ENCODE peak calls at places on chromosome 1, in ten cellular contexts. B is prostate gland, N is caudate nucleus, P is A549, L is osteoblast, G is body of pancreas, H is aorta, X is GM23338, D is Panc1, E is left lung. S is an unnamed sample.

GRCh38 chr1:198672124-198672523 is 33.3 kb downstream of the PTPRC start:
- DNase-seq in X (no peak), N (no peak), E (no peak), L (peak), B (no peak), D (no peak), P (peak), H (no peak), G (no peak), S (no peak)

GRCh38 chr1:17128361-17128760 is 9.1 kb upstream of the PADI2 start:
- DNase-seq in P (peak), X (peak), N (no peak), H (no peak), E (no peak), D (peak), L (peak), G (no peak), B (no peak), S (no peak)

GRCh38 chr1:109643385-109644230 is 12.3 kb upstream of the GSTM4 start:
- DNase-seq in E (peak), P (peak), H (peak), X (peak), L (peak), N (no peak), D (no peak), G (peak), B (peak), S (peak)

GRCh38 chr1:220966874-220967631 is 87.8 kb downstream of the HLX start:
- DNase-seq in B (no peak), H (no peak), G (no peak), D (no peak), E (no peak), N (no peak), X (no peak), L (no peak), P (no peak), S (no peak)

GRCh38 chr1:80164150-80164549 is 1157.6 kb upstream of the ADGRL4 start:
- DNase-seq in H (no peak), E (no peak), G (no peak), P (no peak), L (no peak), N (no peak), D (no peak), B (no peak), X (no peak), S (no peak)

GRCh38 chr1:41100170-41100569 is 78.6 kb upstream of the SLFNL1 start:
- DNase-seq in G (no peak), H (no peak), X (no peak), N (no peak), D (no peak), P (no peak), B (no peak), E (no peak), L (no peak), S (no peak)

GRCh38 chr1:13808729-13809131 is 108.7 kb downstream of the PRDM2 start:
- DNase-seq in X (no peak), P (no peak), N (no peak), B (no peak), H (no peak), L (no peak), D (no peak), E (no peak), G (no peak), S (no peak)

GRCh38 chr1:89356658-89357400 is 7.0 kb upstream of the GBP6 start:
- DNase-seq in H (no peak), D (no peak), E (no peak), B (no peak), G (no peak), L (no peak), N (no peak), X (no peak), P (no peak), S (no peak)

GRCh38 chr1:110198746-110199145 is 11.4 kb upstream of the KCNC4 start:
- DNase-seq in X (no peak), H (no peak), B (no peak), E (no peak), D (no peak), G (no peak), P (no peak), L (peak), N (no peak), S (no peak)

GRCh38 chr1:111204211-111204883 is 3.9 kb upstream of the DENND2D start:
- DNase-seq in B (peak), H (peak), X (no peak), G (peak), E (peak), P (peak), D (no peak), L (peak), N (no peak), S (no peak)

GRCh38 chr1:218299416-218299815 is 14.3 kb downstream of the RRP15 start:
- DNase-seq in N (no peak), L (peak), E (no peak), H (no peak), D (no peak), X (peak), G (no peak), B (no peak), P (peak), S (no peak)

GRCh38 chr1:228259951-228260350 is 52.1 kb downstream of the OBSCN start:
- DNase-seq in B (no peak), X (peak), L (no peak), P (no peak), H (no peak), E (no peak), G (no peak), D (no peak), N (no peak), S (no peak)

GRCh38 chr1:150551784-150552691 is 2.8 kb downstream of the ADAMTSL4 start:
- DNase-seq in L (peak), X (no peak), B (peak), G (peak), N (no peak), H (peak), D (no peak), P (peak), E (peak), S (peak)

GRCh38 chr1:113963281-113963906 is 15.9 kb upstream of the OLFML3 start:
- DNase-seq in G (no peak), X (peak), E (no peak), B (no peak), P (no peak), N (no peak), H (no peak), L (no peak), D (no peak), S (no peak)

GRCh38 chr1:86194491-86195034 is 38.0 kb upstream of the COL24A1 start:
- DNase-seq in E (no peak), X (no peak), L (no peak), G (no peak), P (no peak), D (no peak), H (no peak), B (no peak), N (no peak), S (no peak)

GRCh38 chr1:31227891-31228290 is 11.8 kb downstream of the NKAIN1 start:
- DNase-seq in L (no peak), N (peak), X (peak), G (no peak), H (no peak), B (no peak), P (no peak), E (no peak), D (no peak), S (no peak)

GRCh38 chr1:51088474-51088873 is 13.6 kb upstream of the C1orf185 start:
- DNase-seq in N (no peak), G (no peak), D (peak), E (no peak), P (peak), B (no peak), L (no peak), H (no peak), X (no peak), S (no peak)

GRCh38 chr1:76059461-76059860 is 15.1 kb upstream of the ST6GALNAC3 start:
- DNase-seq in G (no peak), L (no peak), X (no peak), E (no peak), H (no peak), N (no peak), B (no peak), P (peak), D (no peak), S (no peak)

GRCh38 chr1:211736351-211736915 is 61.0 kb upstream of the NEK2 start:
- DNase-seq in P (no peak), X (no peak), H (no peak), D (no peak), L (no peak), G (peak), B (no peak), N (peak), E (no peak), S (no peak)

GRCh38 chr1:201139306-201139705 is 12.3 kb upstream of the ASCL5 start:
- DNase-seq in L (no peak), N (no peak), D (no peak), E (no peak), G (no peak), H (peak), X (no peak), P (no peak), B (no peak), S (no peak)

GRCh38 chr1:1836119-1836518 is 54.8 kb downstream of the GNB1 start:
- DNase-seq in N (no peak), X (no peak), G (no peak), D (no peak), L (no peak), P (no peak), E (no peak), H (no peak), B (no peak), S (no peak)
- H3K27ac ChIP-seq in N (no peak), X (peak), G (no peak), D (no peak), L (no peak), P (no peak), E (no peak), H (no peak), B (no peak), S (no peak)

DNA sequence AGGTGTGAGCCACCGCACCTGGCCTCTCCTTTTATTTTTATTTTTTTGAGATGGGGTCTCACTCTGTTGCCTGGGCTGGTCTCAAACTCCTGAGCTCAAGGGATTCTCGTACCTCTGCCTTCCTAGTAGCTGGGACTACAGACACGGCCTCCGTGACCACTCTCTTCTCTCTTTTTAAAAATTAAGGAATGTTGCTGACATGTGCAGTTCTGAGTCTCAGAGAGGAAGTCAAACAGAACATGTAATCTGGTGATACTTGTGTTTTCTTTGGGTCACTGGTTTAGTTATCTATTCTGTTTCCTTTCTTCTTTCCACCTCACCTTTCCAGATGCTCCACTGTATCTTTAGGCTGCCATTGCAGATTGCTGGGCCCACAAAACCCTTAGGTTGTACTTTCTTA is 2.7 kb downstream of the WDTC1 start:
- DNase-seq in N (no peak), H (no peak), B (no peak), X (no peak), E (no peak), D (no peak), P (no peak), G (no peak), L (no peak), S (no peak)
- H3K27ac ChIP-seq in N (no peak), H (no peak), B (no peak), X (no peak), E (no peak), D (no peak), P (no peak), G (no peak), L (no peak), S (no peak)

GRCh38 chr1:153203130-153203529 is at the start of gene LELP1:
- DNase-seq in G (no peak), L (no peak), D (no peak), B (no peak), H (no peak), E (no peak), N (no peak), P (no peak), X (no peak), S (no peak)
- H3K27ac ChIP-seq in G (no peak), L (no peak), D (no peak), B (no peak), H (no peak), E (no peak), N (no peak), P (no peak), X (no peak), S (no peak)

GRCh38 chr1:21024918-21025317 is 151.8 kb downstream of the EIF4G3 start:
- DNase-seq in B (no peak), G (no peak), X (no peak), E (no peak), P (no peak), N (no peak), L (no peak), D (no peak), H (no peak), S (no peak)

GRCh38 chr1:21020151-21020550 is 156.5 kb downstream of the EIF4G3 start:
- DNase-seq in P (no peak), N (no peak), L (no peak), B (no peak), H (no peak), G (no peak), E (no peak), D (no peak), X (no peak), S (no peak)

GRCh38 chr1:21022279-21023040 is 154.2 kb downstream of the EIF4G3 start:
- DNase-seq in E (no peak), X (no peak), N (no peak), H (no peak), G (peak), P (peak), D (peak), B (peak), L (peak), S (no peak)

GRCh38 chr1:21018673-21019072 is 158.0 kb downstream of the EIF4G3 start:
- DNase-seq in L (no peak), G (no peak), P (peak), D (no peak), H (no peak), B (no peak), N (no peak), X (no peak), E (no peak), S (no peak)

GRCh38 chr1:21021311-21021710 is 155.4 kb downstream of the EIF4G3 start:
- DNase-seq in D (no peak), P (no peak), N (no peak), E (no peak), B (no peak), G (no peak), H (no peak), L (no peak), X (no peak), S (no peak)
- H3K27ac ChIP-seq in D (peak), P (peak), N (no peak), E (peak), B (peak), G (peak), H (no peak), L (peak), X (peak), S (peak)

DNA sequence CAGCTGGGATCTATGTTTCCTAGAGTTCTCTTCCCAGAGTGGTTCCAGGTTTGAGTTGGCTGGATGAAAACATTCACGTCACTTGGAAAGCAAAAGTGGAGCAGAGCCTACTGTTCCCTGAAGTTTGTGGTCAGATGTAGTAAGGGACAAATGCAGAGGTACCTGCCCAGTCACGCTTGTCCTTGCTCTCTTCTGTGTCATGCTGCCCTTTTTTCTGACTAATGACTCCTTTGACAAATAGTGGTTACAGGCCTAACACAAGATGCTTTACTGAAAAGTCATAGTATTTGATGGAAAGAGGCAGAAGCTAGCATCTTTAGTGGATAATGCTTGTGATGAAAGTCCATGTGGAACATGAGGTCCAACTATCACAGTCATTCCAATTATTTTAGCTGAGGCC is 881.4 kb upstream of the B3GALT2 start:
- DNase-seq in P (no peak), L (no peak), X (no peak), B (no peak), E (no peak), H (no peak), D (no peak), N (no peak), G (no peak), S (no peak)
- H3K27ac ChIP-seq in P (no peak), L (no peak), X (no peak), B (no peak), E (no peak), H (no peak), D (no peak), N (no peak), G (no peak), S (no peak)

GRCh38 chr1:39354572-39354971 is 136.9 kb upstream of the BMP8A start:
- DNase-seq in X (no peak), E (no peak), B (no peak), N (no peak), L (no peak), G (no peak), P (no peak), H (no peak), D (no peak), S (no peak)
- H3K27ac ChIP-seq in X (no peak), E (no peak), B (no peak), N (no peak), L (no peak), G (no peak), P (no peak), H (no peak), D (no peak), S (no peak)

DNA sequence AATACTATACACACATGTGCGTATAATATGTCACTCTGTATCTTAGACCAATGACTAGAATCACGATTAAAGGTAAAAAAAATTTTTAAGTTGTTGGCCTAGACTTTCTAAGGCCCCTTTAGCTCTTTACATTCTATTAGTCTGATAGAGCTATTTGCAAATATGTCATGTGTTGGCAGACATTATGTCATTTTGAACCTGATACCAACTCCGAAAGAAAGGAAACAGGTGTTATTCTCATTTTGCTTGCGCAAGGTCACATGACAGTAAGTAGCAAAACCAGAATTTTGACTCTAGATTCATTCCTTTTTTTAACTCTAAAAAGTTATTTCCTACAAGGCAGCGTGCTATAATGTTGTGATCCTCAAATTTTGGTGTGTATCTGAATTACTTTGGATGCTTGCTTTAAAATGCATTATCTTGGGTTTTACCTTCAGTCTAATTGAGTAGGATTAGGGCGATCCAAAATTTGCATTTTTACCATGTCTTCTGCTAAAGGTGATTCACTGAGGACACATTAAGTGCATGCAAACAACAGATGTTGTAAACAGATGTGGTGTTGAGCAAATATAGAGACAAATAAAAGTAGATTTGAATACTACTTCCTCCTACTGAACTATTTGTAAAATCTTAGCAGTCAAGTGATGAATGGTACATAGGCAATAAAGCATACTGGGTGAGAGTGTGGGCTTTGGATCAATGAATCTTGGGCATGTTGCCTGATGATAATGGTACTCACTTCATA is 63.5 kb upstream of the KIAA1614 start:
- DNase-seq in P (no peak), X (no peak), H (no peak), B (no peak), L (no peak), E (no peak), G (peak), D (no peak), N (no peak), S (no peak)
- H3K27ac ChIP-seq in P (no peak), X (no peak), H (no peak), B (no peak), L (no peak), E (no peak), G (peak), D (no peak), N (no peak), S (no peak)

DNA sequence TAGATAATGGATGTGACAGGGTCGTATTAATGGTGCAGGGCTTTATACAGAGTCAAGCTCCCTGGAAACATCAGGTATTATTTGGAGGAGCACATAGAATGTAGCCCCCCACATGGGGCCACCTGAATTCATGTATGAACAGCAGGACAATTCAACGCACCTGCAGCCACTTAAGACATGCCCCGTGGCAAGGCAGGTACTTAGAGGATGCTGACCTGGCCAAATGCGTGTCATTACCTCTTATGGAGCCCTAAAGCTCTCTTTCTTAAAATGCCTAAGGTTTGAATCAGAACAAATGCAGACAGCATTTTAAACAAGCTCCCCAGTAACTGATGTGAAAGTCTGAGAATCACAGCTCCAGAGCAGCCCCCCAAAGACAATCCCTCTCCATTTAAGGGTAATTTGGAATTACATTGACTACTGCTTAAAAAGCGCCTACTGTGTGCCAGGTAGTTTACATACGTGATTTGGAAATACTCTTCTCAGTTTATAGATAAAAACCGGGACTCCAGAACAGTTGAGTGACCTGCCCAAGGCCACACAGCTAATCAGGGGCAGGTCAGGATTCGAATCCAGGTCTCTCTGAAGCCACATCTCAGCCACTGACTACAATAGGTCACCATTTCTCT is 71.0 kb upstream of the KLHDC7A start:
- DNase-seq in E (no peak), B (no peak), L (no peak), P (no peak), N (no peak), D (no peak), X (no peak), G (no peak), H (no peak), S (no peak)
- H3K27ac ChIP-seq in E (no peak), B (no peak), L (no peak), P (no peak), N (no peak), D (no peak), X (no peak), G (no peak), H (no peak), S (no peak)